ENCODE peak calls at places on chromosomes 7 and 10, in ten cellular contexts. One of them, this sample, is unnamed.

GRCh38 chr7:90313908-90314307 is 7.2 kb downstream of the FAM237B start:
- DNase-seq in GM20000: no peak
- DNase-seq in SIG-M5: no peak
- DNase-seq in caudate nucleus: no peak
- DNase-seq in B cell: no peak
- DNase-seq in left colon: no peak
- DNase-seq in activated CD4-positive, alpha-beta T cell treated with anti-CD3 and anti-CD28 coated beads, Interleukin-2, amount 10 ng/mL, durations not matched to agents 7 days and 5 days: no peak
- DNase-seq in GM19239: no peak
- DNase-seq in stromal cell of bone marrow: no peak
- DNase-seq in chondrocyte: no peak
- DNase-seq in this sample: no peak

GRCh38 chr7:94556028-94556427 is 46.4 kb downstream of the CASD1 start:
- DNase-seq in chondrocyte: no peak
- DNase-seq in stromal cell of bone marrow: no peak
- DNase-seq in caudate nucleus: no peak
- DNase-seq in B cell: no peak
- DNase-seq in left colon: no peak
- DNase-seq in SIG-M5: no peak
- DNase-seq in GM19239: no peak
- DNase-seq in GM20000: peak
- DNase-seq in activated CD4-positive, alpha-beta T cell treated with anti-CD3 and anti-CD28 coated beads, Interleukin-2, amount 10 ng/mL, durations not matched to agents 7 days and 5 days: no peak
- DNase-seq in this sample: no peak

GRCh38 chr10:88994034-88994433 is 3.4 kb downstream of the FAS start:
- DNase-seq in SIG-M5: no peak
- DNase-seq in activated CD4-positive, alpha-beta T cell treated with anti-CD3 and anti-CD28 coated beads, Interleukin-2, amount 10 ng/mL, durations not matched to agents 7 days and 5 days: no peak
- DNase-seq in GM20000: peak
- DNase-seq in GM19239: no peak
- DNase-seq in stromal cell of bone marrow: no peak
- DNase-seq in B cell: no peak
- DNase-seq in left colon: no peak
- DNase-seq in caudate nucleus: no peak
- DNase-seq in chondrocyte: no peak
- DNase-seq in this sample: no peak

GRCh38 chr10:58647366-58647765 is 134.7 kb downstream of the BICC1 start:
- DNase-seq in chondrocyte: no peak
- DNase-seq in B cell: no peak
- DNase-seq in activated CD4-positive, alpha-beta T cell treated with anti-CD3 and anti-CD28 coated beads, Interleukin-2, amount 10 ng/mL, durations not matched to agents 7 days and 5 days: no peak
- DNase-seq in caudate nucleus: no peak
- DNase-seq in GM19239: no peak
- DNase-seq in GM20000: no peak
- DNase-seq in stromal cell of bone marrow: no peak
- DNase-seq in left colon: no peak
- DNase-seq in SIG-M5: no peak
- DNase-seq in this sample: no peak

GRCh38 chr10:33507662-33508425 is 173.4 kb upstream of the NRP1 start:
- DNase-seq in chondrocyte: no peak
- DNase-seq in stromal cell of bone marrow: no peak
- DNase-seq in SIG-M5: no peak
- DNase-seq in GM20000: no peak
- DNase-seq in activated CD4-positive, alpha-beta T cell treated with anti-CD3 and anti-CD28 coated beads, Interleukin-2, amount 10 ng/mL, durations not matched to agents 7 days and 5 days: no peak
- DNase-seq in left colon: no peak
- DNase-seq in GM19239: no peak
- DNase-seq in caudate nucleus: no peak
- DNase-seq in B cell: no peak
- DNase-seq in this sample: no peak

GRCh38 chr10:6409982-6410694 is 169.9 kb downstream of the PRKCQ start:
- DNase-seq in left colon: peak
- DNase-seq in activated CD4-positive, alpha-beta T cell treated with anti-CD3 and anti-CD28 coated beads, Interleukin-2, amount 10 ng/mL, durations not matched to agents 7 days and 5 days: peak
- DNase-seq in SIG-M5: no peak
- DNase-seq in GM19239: no peak
- DNase-seq in GM20000: no peak
- DNase-seq in stromal cell of bone marrow: no peak
- DNase-seq in chondrocyte: no peak
- DNase-seq in B cell: no peak
- DNase-seq in caudate nucleus: no peak
- DNase-seq in this sample: no peak

GRCh38 chr10:122126763-122127659 is 138.0 kb downstream of the TACC2 start:
- DNase-seq in SIG-M5: no peak
- DNase-seq in GM20000: no peak
- DNase-seq in B cell: no peak
- DNase-seq in stromal cell of bone marrow: peak
- DNase-seq in left colon: peak
- DNase-seq in chondrocyte: no peak
- DNase-seq in GM19239: no peak
- DNase-seq in activated CD4-positive, alpha-beta T cell treated with anti-CD3 and anti-CD28 coated beads, Interleukin-2, amount 10 ng/mL, durations not matched to agents 7 days and 5 days: no peak
- DNase-seq in caudate nucleus: no peak
- DNase-seq in this sample: peak

GRCh38 chr7:143003393-143004051 is 23.4 kb downstream of the OR9A2 start:
- DNase-seq in caudate nucleus: no peak
- DNase-seq in activated CD4-positive, alpha-beta T cell treated with anti-CD3 and anti-CD28 coated beads, Interleukin-2, amount 10 ng/mL, durations not matched to agents 7 days and 5 days: peak
- DNase-seq in left colon: no peak
- DNase-seq in chondrocyte: no peak
- DNase-seq in B cell: peak
- DNase-seq in GM20000: peak
- DNase-seq in GM19239: peak
- DNase-seq in SIG-M5: no peak
- DNase-seq in stromal cell of bone marrow: no peak
- DNase-seq in this sample: no peak

GRCh38 chr7:5425507-5426225 is 2.0 kb upstream of the TNRC18 start:
- DNase-seq in chondrocyte: no peak
- DNase-seq in GM19239: no peak
- DNase-seq in stromal cell of bone marrow: peak
- DNase-seq in left colon: peak
- DNase-seq in B cell: no peak
- DNase-seq in SIG-M5: no peak
- DNase-seq in GM20000: peak
- DNase-seq in caudate nucleus: peak
- DNase-seq in activated CD4-positive, alpha-beta T cell treated with anti-CD3 and anti-CD28 coated beads, Interleukin-2, amount 10 ng/mL, durations not matched to agents 7 days and 5 days: no peak
- DNase-seq in this sample: no peak

GRCh38 chr10:46250898-46251856 is 35.6 kb upstream of the ANTXRL start:
- DNase-seq in stromal cell of bone marrow: no peak
- DNase-seq in left colon: no peak
- DNase-seq in chondrocyte: no peak
- DNase-seq in SIG-M5: no peak
- DNase-seq in activated CD4-positive, alpha-beta T cell treated with anti-CD3 and anti-CD28 coated beads, Interleukin-2, amount 10 ng/mL, durations not matched to agents 7 days and 5 days: peak
- DNase-seq in B cell: peak
- DNase-seq in GM19239: no peak
- DNase-seq in caudate nucleus: no peak
- DNase-seq in GM20000: no peak
- DNase-seq in this sample: no peak

GRCh38 chr10:59234194-59234593 is 57.8 kb downstream of the PHYHIPL start:
- DNase-seq in left colon: no peak
- DNase-seq in stromal cell of bone marrow: no peak
- DNase-seq in activated CD4-positive, alpha-beta T cell treated with anti-CD3 and anti-CD28 coated beads, Interleukin-2, amount 10 ng/mL, durations not matched to agents 7 days and 5 days: no peak
- DNase-seq in caudate nucleus: no peak
- DNase-seq in SIG-M5: no peak
- DNase-seq in GM20000: no peak
- DNase-seq in GM19239: no peak
- DNase-seq in chondrocyte: no peak
- DNase-seq in B cell: no peak
- DNase-seq in this sample: no peak

GRCh38 chr10:109838592-109839244 is 84.6 kb downstream of the XPNPEP1 start:
- DNase-seq in left colon: no peak
- DNase-seq in GM19239: no peak
- DNase-seq in stromal cell of bone marrow: no peak
- DNase-seq in B cell: no peak
- DNase-seq in activated CD4-positive, alpha-beta T cell treated with anti-CD3 and anti-CD28 coated beads, Interleukin-2, amount 10 ng/mL, durations not matched to agents 7 days and 5 days: no peak
- DNase-seq in caudate nucleus: no peak
- DNase-seq in GM20000: no peak
- DNase-seq in chondrocyte: no peak
- DNase-seq in SIG-M5: no peak
- DNase-seq in this sample: no peak

GRCh38 chr7:112423987-112424386 is 26.3 kb upstream of the IFRD1 start:
- DNase-seq in activated CD4-positive, alpha-beta T cell treated with anti-CD3 and anti-CD28 coated beads, Interleukin-2, amount 10 ng/mL, durations not matched to agents 7 days and 5 days: no peak
- DNase-seq in GM19239: no peak
- DNase-seq in SIG-M5: no peak
- DNase-seq in left colon: no peak
- DNase-seq in B cell: no peak
- DNase-seq in stromal cell of bone marrow: no peak
- DNase-seq in GM20000: no peak
- DNase-seq in caudate nucleus: no peak
- DNase-seq in chondrocyte: no peak
- DNase-seq in this sample: no peak

GRCh38 chr7:22430457-22430856 is 69.5 kb downstream of the STEAP1B start:
- DNase-seq in SIG-M5: no peak
- DNase-seq in chondrocyte: no peak
- DNase-seq in activated CD4-positive, alpha-beta T cell treated with anti-CD3 and anti-CD28 coated beads, Interleukin-2, amount 10 ng/mL, durations not matched to agents 7 days and 5 days: no peak
- DNase-seq in B cell: no peak
- DNase-seq in GM19239: no peak
- DNase-seq in left colon: no peak
- DNase-seq in GM20000: no peak
- DNase-seq in stromal cell of bone marrow: no peak
- DNase-seq in caudate nucleus: no peak
- DNase-seq in this sample: no peak

GRCh38 chr10:71795248-71795647 is 21.9 kb upstream of the VSIR start:
- DNase-seq in GM19239: no peak
- DNase-seq in left colon: no peak
- DNase-seq in B cell: no peak
- DNase-seq in activated CD4-positive, alpha-beta T cell treated with anti-CD3 and anti-CD28 coated beads, Interleukin-2, amount 10 ng/mL, durations not matched to agents 7 days and 5 days: peak
- DNase-seq in chondrocyte: no peak
- DNase-seq in caudate nucleus: no peak
- DNase-seq in SIG-M5: no peak
- DNase-seq in GM20000: no peak
- DNase-seq in stromal cell of bone marrow: no peak
- DNase-seq in this sample: no peak

GRCh38 chr7:137583199-137583598 is 239.7 kb upstream of the PTN start:
- DNase-seq in left colon: no peak
- DNase-seq in SIG-M5: no peak
- DNase-seq in caudate nucleus: no peak
- DNase-seq in GM20000: no peak
- DNase-seq in stromal cell of bone marrow: no peak
- DNase-seq in B cell: no peak
- DNase-seq in chondrocyte: no peak
- DNase-seq in GM19239: no peak
- DNase-seq in activated CD4-positive, alpha-beta T cell treated with anti-CD3 and anti-CD28 coated beads, Interleukin-2, amount 10 ng/mL, durations not matched to agents 7 days and 5 days: no peak
- DNase-seq in this sample: no peak

GRCh38 chr7:85115862-85116261 is 71.0 kb downstream of the SEMA3D start:
- DNase-seq in B cell: no peak
- DNase-seq in GM19239: no peak
- DNase-seq in chondrocyte: no peak
- DNase-seq in activated CD4-positive, alpha-beta T cell treated with anti-CD3 and anti-CD28 coated beads, Interleukin-2, amount 10 ng/mL, durations not matched to agents 7 days and 5 days: no peak
- DNase-seq in GM20000: no peak
- DNase-seq in left colon: no peak
- DNase-seq in caudate nucleus: no peak
- DNase-seq in stromal cell of bone marrow: no peak
- DNase-seq in SIG-M5: no peak
- DNase-seq in this sample: no peak

GRCh38 chr10:122019414-122019975 is 30.5 kb downstream of the TACC2 start:
- DNase-seq in caudate nucleus: no peak
- DNase-seq in stromal cell of bone marrow: no peak
- DNase-seq in activated CD4-positive, alpha-beta T cell treated with anti-CD3 and anti-CD28 coated beads, Interleukin-2, amount 10 ng/mL, durations not matched to agents 7 days and 5 days: no peak
- DNase-seq in GM20000: no peak
- DNase-seq in chondrocyte: no peak
- DNase-seq in GM19239: no peak
- DNase-seq in B cell: no peak
- DNase-seq in left colon: peak
- DNase-seq in SIG-M5: no peak
- DNase-seq in this sample: no peak

GRCh38 chr10:132328738-132329137 is 3.3 kb upstream of the LRRC27 start:
- DNase-seq in caudate nucleus: no peak
- DNase-seq in SIG-M5: no peak
- DNase-seq in left colon: no peak
- DNase-seq in chondrocyte: peak
- DNase-seq in GM20000: no peak
- DNase-seq in B cell: no peak
- DNase-seq in stromal cell of bone marrow: no peak
- DNase-seq in GM19239: no peak
- DNase-seq in activated CD4-positive, alpha-beta T cell treated with anti-CD3 and anti-CD28 coated beads, Interleukin-2, amount 10 ng/mL, durations not matched to agents 7 days and 5 days: no peak
- DNase-seq in this sample: no peak

GRCh38 chr10:71646592-71647292 is 72.8 kb downstream of the C10orf105 start:
- DNase-seq in B cell: no peak
- DNase-seq in activated CD4-positive, alpha-beta T cell treated with anti-CD3 and anti-CD28 coated beads, Interleukin-2, amount 10 ng/mL, durations not matched to agents 7 days and 5 days: no peak
- DNase-seq in chondrocyte: no peak
- DNase-seq in caudate nucleus: no peak
- DNase-seq in SIG-M5: no peak
- DNase-seq in GM19239: no peak
- DNase-seq in GM20000: no peak
- DNase-seq in stromal cell of bone marrow: no peak
- DNase-seq in left colon: no peak
- DNase-seq in this sample: no peak

GRCh38 chr10:31536297-31536696 is 217.3 kb downstream of the ZEB1 start:
- DNase-seq in B cell: no peak
- DNase-seq in left colon: no peak
- DNase-seq in chondrocyte: no peak
- DNase-seq in SIG-M5: no peak
- DNase-seq in caudate nucleus: no peak
- DNase-seq in GM19239: no peak
- DNase-seq in GM20000: no peak
- DNase-seq in stromal cell of bone marrow: no peak
- DNase-seq in activated CD4-positive, alpha-beta T cell treated with anti-CD3 and anti-CD28 coated beads, Interleukin-2, amount 10 ng/mL, durations not matched to agents 7 days and 5 days: no peak
- DNase-seq in this sample: no peak

GRCh38 chr7:30473903-30474302 is 4.7 kb downstream of the NOD1 start:
- DNase-seq in GM19239: no peak
- DNase-seq in B cell: no peak
- DNase-seq in stromal cell of bone marrow: no peak
- DNase-seq in chondrocyte: no peak
- DNase-seq in GM20000: no peak
- DNase-seq in caudate nucleus: no peak
- DNase-seq in left colon: no peak
- DNase-seq in SIG-M5: no peak
- DNase-seq in activated CD4-positive, alpha-beta T cell treated with anti-CD3 and anti-CD28 coated beads, Interleukin-2, amount 10 ng/mL, durations not matched to agents 7 days and 5 days: no peak
- DNase-seq in this sample: no peak